ENCODE peak calls at places on chromosomes 4 and X, in four cellular contexts. Q is transverse colon, L is left lung, C is lung. W is an unnamed sample.

GRCh38 chr4:10458190-10458589 is 964 bp upstream of the ZNF518B start:
- DNase-seq in Q (no peak), C (no peak), L (no peak), W (no peak)

GRCh38 chrX:56728321-56728720 is 722 bp upstream of the NBDY start:
- DNase-seq in Q (no peak), C (no peak), L (no peak), W (no peak)

GRCh38 chr4:28890949-28891348 is 1829.2 kb upstream of the PCDH7 start:
- DNase-seq in C (no peak), L (no peak), Q (no peak), W (no peak)

GRCh38 chrX:133364201-133364600 is 51.1 kb downstream of the GPC4 start:
- DNase-seq in Q (no peak), C (no peak), L (no peak), W (no peak)

GRCh38 chrX:40734956-40735317 is 405 bp downstream of the MED14 start:
- DNase-seq in L (no peak), Q (peak; percentile 37), C (no peak), W (no peak)

GRCh38 chr4:153512162-153512852 is 46.1 kb downstream of the TMEM131L start:
- DNase-seq in C (no peak), Q (no peak), L (no peak), W (no peak)

GRCh38 chr4:83724488-83725060 is 188.7 kb downstream of the GPAT3 start:
- DNase-seq in Q (no peak), C (no peak), L (no peak), W (no peak)

GRCh38 chrX:154050113-154050495 is 30.4 kb upstream of the IRAK1 start:
- DNase-seq in L (no peak), Q (no peak), C (no peak), W (no peak)

GRCh38 chrX:39497717-39498265 is 600.0 kb downstream of the BCOR start:
- DNase-seq in Q (no peak), L (no peak), C (no peak), W (no peak)

GRCh38 chrX:14916017-14916674 is 42.9 kb downstream of the MOSPD2 start:
- DNase-seq in L (no peak), C (no peak), Q (no peak), W (no peak)

GRCh38 chrX:31508338-31508737 is 436.5 kb upstream of the FTHL17 start:
- DNase-seq in Q (peak; percentile 8), C (no peak), L (no peak), W (no peak)

GRCh38 chr4:8590546-8590880 is 2.1 kb upstream of the CPZ start:
- DNase-seq in C (no peak), L (peak; percentile 24), Q (no peak), W (no peak)

GRCh38 chr4:24730256-24731001 is 64.9 kb upstream of the SOD3 start:
- DNase-seq in L (peak; percentile 62), Q (peak; percentile 18), C (peak; percentile 56), W (no peak)

GRCh38 chr4:113657834-113658233 is 103.7 kb downstream of the CAMK2D start:
- DNase-seq in Q (no peak), C (no peak), L (no peak), W (no peak)

GRCh38 chr4:105306158-105306781 is 159.6 kb downstream of the TET2 start:
- DNase-seq in L (no peak), C (peak; percentile 36), Q (no peak), W (peak; percentile 10)

GRCh38 chrX:19593684-19594083 is 78.4 kb upstream of the MAP3K15 start:
- DNase-seq in L (no peak), Q (no peak), C (no peak), W (no peak)

GRCh38 chrX:149522914-149523313 is 17.8 kb upstream of the IDS start:
- DNase-seq in L (no peak), C (no peak), Q (no peak), W (no peak)

GRCh38 chr4:136680271-136680670 is 852.0 kb downstream of the PCDH18 start:
- DNase-seq in L (no peak), C (no peak), Q (no peak), W (no peak)

GRCh38 chr4:73866236-73866635 is 3.0 kb upstream of the CXCL1 start:
- DNase-seq in L (no peak), C (no peak), Q (no peak), W (no peak)

GRCh38 chr4:182698212-182698611 is 219.0 kb downstream of the DCTD start:
- DNase-seq in C (no peak), Q (no peak), L (no peak), W (no peak)

GRCh38 chr4:157994863-157995262 is 178.0 kb downstream of the GASK1B start:
- DNase-seq in L (no peak), Q (no peak), C (no peak), W (no peak)

GRCh38 chr4:129738175-129738574 is 642.2 kb downstream of the C4orf33 start:
- DNase-seq in Q (no peak), L (no peak), C (no peak), W (no peak)
- H3K27ac ChIP-seq in Q (no peak overlapping the region), L (no peak overlapping the region), C (no peak overlapping the region), W (no peak overlapping the region)

GRCh38 chrX:147183161-147183560 is 368.6 kb upstream of the CXorf51A start:
- DNase-seq in C (no peak), L (no peak), Q (no peak), W (no peak)

GRCh38 chrX:147180886-147181285 is 366.3 kb upstream of the CXorf51A start:
- DNase-seq in Q (peak; percentile 28), C (no peak), L (no peak), W (no peak)
- H3K27ac ChIP-seq in Q (no peak overlapping the region), C (no peak overlapping the region), L (no peak overlapping the region), W (no peak overlapping the region)

DNA sequence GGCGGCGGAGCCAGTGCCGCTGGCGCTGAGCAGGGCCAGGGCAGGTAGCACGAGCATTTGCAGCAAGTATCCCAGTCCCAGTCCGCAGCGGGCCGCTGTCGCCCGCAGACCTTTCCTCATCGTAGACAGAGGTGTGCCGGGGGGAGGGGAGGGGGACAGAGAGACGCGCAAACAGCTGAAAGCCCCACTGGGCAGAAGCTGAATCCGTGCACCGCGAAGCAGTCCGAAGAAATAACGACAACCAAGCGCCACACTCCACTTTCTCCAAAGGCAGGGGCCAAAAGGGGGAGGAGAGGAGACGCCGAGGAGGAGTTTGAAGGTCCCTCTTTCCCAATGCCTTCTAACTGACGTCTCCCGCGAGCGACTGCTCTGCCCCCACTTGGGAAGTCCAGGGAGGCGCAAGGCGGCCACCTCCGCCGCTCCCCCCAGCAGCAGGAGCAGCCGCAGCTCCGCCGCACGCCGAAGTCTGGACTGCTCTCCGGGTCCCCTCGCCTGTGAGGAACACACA is at the start of gene UNC5C:
- DNase-seq in L (peak; percentile 74), Q (peak; percentile 48), C (peak; percentile 46), W (no peak)
- H3K27ac ChIP-seq in L (peak within 1 kb of the TSS; percentile 81), Q (peak within 1 kb of the TSS; percentile 85), C (peak within 1 kb of the TSS; percentile 87), W (no peak within 1 kb of the TSS)

GRCh38 chr4:165207431-165208321 is at the start of gene KLHL2:
- DNase-seq in Q (peak; percentile 85), C (peak; percentile 82), L (peak; percentile 97), W (no peak)
- H3K27ac ChIP-seq in Q (peak within 1 kb of the TSS; percentile 89), C (peak within 1 kb of the TSS; percentile 87), L (peak within 1 kb of the TSS; percentile 96), W (peak within 1 kb of the TSS; percentile 77)

DNA sequence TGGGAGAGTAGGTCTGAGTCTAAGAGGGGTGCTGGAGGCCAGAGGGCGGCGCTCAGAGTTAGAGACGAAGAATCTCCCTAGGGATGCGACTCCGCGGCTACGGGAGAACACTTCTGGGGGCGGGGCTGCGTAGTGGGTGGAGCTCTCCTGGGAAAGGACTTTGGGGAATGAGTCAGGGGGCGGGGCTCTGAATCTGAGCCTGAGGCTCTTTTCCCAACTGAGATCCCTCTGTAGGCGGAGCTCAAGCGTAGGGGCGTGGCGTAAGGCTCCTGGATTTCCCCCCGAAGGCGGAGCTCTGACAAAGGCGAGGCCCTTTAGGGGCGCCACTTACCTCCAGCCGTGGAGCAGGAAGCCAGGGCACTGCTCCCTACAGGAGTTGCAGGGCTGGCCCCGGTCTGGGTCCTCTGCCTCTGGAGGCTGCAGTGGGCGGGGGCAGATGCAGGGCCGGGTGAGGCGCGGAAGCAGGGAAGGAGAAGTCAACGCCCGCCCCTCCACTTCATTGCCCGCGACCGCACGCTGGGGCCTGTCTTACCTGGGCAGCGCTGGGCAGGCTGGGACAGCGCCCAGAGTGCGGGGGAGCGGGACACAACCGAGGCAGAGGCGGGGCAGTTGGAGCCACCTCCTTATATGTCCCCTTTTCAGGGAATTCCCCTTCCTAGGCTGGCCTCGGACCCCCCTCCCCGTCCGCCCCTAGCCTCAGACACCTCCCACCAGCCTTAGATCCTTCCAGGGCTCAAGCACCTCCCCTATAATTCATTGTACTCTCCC is 1.7 kb downstream of the PRICKLE3 start:
- DNase-seq in C (peak; percentile 92), L (peak; percentile 92), Q (peak; percentile 95), W (peak; percentile 64)
- H3K27ac ChIP-seq in C (peak overlapping the region; percentile 76), L (peak overlapping the region; percentile 75), Q (peak overlapping the region; percentile 87), W (peak overlapping the region; percentile 80)

DNA sequence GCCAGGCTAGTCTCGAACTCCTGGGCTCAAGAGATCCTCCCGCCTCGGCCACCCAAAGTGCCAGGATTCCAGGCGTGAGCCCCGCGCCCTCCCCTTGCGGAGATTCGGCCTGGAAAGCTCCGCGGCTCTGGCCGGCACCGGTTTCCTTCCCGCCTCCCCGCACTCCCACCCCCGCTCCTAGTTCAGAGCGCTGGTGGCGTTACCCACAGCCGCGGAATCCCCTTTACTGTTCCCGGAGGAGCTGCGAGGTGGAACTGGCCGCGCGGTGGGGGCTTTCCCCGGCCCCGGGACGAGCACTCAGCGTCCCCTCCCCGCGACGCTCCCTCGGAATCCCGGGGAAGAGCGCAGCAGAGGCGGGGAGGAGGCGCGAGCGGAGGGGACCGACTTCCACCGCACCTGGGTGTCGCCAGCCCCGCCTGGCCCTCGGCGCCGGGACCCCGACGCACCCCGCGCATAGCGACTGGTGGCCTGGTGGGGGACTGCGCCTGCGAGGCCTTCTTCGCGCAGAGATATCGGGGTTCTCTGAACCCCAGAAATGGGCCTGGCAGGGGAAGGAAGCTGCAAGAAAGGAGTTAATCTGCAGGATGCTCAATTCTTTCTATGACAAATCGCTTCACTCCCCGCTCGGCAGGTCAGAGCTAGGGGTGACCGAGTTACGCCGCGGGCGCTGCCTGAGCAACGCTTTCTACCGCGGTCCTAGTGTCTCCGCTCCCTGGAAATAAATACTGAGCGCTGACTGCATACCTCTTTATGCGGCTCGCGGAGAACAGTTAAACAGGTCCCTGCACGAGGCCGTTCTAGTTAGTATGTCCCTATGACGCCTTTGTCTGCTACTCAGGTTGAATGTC is 14.6 kb upstream of the SLC25A4 start:
- DNase-seq in Q (peak; percentile 22), L (peak; percentile 78), C (no peak), W (no peak)
- H3K27ac ChIP-seq in Q (peak overlapping the region; percentile 53), L (peak overlapping the region; percentile 64), C (peak overlapping the region; percentile 57), W (no peak overlapping the region)

GRCh38 chr4:169226565-169226964 is 44.2 kb downstream of the SH3RF1 start:
- DNase-seq in C (no peak), Q (no peak), L (no peak), W (no peak)
- H3K27ac ChIP-seq in C (no peak overlapping the region), Q (peak overlapping the region; percentile 70), L (no peak overlapping the region), W (peak overlapping the region; percentile 96)

W was measured in epithelial cell of prostate.